ENCODE peak calls at places on chromosomes 6 and 20, in nine cellular contexts. One of them, this sample, is unnamed.

GRCh38 chr6:12472601-12473038 is 182.5 kb downstream of the EDN1 start:
- DNase-seq in mammary epithelial cell: peak
- DNase-seq in Peyer's patch: no peak
- DNase-seq in type B pancreatic cell: no peak
- DNase-seq in activated CD4-positive, alpha-beta T cell treated with anti-CD3 and anti-CD28 coated beads, Interleukin-2, amount 50 U/mL, for 48 hours: no peak
- DNase-seq in NCI-H2081: no peak
- DNase-seq in Right ventricle myocardium superior: peak
- DNase-seq in amniotic stem cell: no peak
- DNase-seq in GDM1: no peak
- DNase-seq in this sample: no peak

GRCh38 chr20:48198951-48199431 is 413.7 kb upstream of the SULF2 start:
- DNase-seq in mammary epithelial cell: no peak
- DNase-seq in Peyer's patch: no peak
- DNase-seq in type B pancreatic cell: no peak
- DNase-seq in activated CD4-positive, alpha-beta T cell treated with anti-CD3 and anti-CD28 coated beads, Interleukin-2, amount 50 U/mL, for 48 hours: no peak
- DNase-seq in NCI-H2081: no peak
- DNase-seq in Right ventricle myocardium superior: no peak
- DNase-seq in amniotic stem cell: no peak
- DNase-seq in GDM1: no peak
- DNase-seq in this sample: no peak

GRCh38 chr6:52958546-52959255 is 36.4 kb downstream of the GSTA4 start:
- DNase-seq in mammary epithelial cell: no peak
- DNase-seq in Peyer's patch: no peak
- DNase-seq in type B pancreatic cell: no peak
- DNase-seq in activated CD4-positive, alpha-beta T cell treated with anti-CD3 and anti-CD28 coated beads, Interleukin-2, amount 50 U/mL, for 48 hours: no peak
- DNase-seq in NCI-H2081: no peak
- DNase-seq in Right ventricle myocardium superior: no peak
- DNase-seq in amniotic stem cell: no peak
- DNase-seq in GDM1: no peak
- DNase-seq in this sample: no peak

GRCh38 chr20:45685896-45686295 is 15.9 kb upstream of the WFDC11 start:
- DNase-seq in mammary epithelial cell: peak
- DNase-seq in Peyer's patch: no peak
- DNase-seq in type B pancreatic cell: no peak
- DNase-seq in activated CD4-positive, alpha-beta T cell treated with anti-CD3 and anti-CD28 coated beads, Interleukin-2, amount 50 U/mL, for 48 hours: no peak
- DNase-seq in NCI-H2081: no peak
- DNase-seq in Right ventricle myocardium superior: no peak
- DNase-seq in amniotic stem cell: no peak
- DNase-seq in GDM1: no peak
- DNase-seq in this sample: no peak

GRCh38 chr6:25138697-25139051 is 140.5 kb upstream of the CARMIL1 start:
- DNase-seq in mammary epithelial cell: no peak
- DNase-seq in Peyer's patch: no peak
- DNase-seq in type B pancreatic cell: no peak
- DNase-seq in activated CD4-positive, alpha-beta T cell treated with anti-CD3 and anti-CD28 coated beads, Interleukin-2, amount 50 U/mL, for 48 hours: no peak
- DNase-seq in NCI-H2081: no peak
- DNase-seq in Right ventricle myocardium superior: no peak
- DNase-seq in amniotic stem cell: no peak
- DNase-seq in GDM1: no peak
- DNase-seq in this sample: no peak

GRCh38 chr6:97405818-97406409 is 122.9 kb upstream of the MMS22L start:
- DNase-seq in mammary epithelial cell: no peak
- DNase-seq in Peyer's patch: no peak
- DNase-seq in type B pancreatic cell: no peak
- DNase-seq in activated CD4-positive, alpha-beta T cell treated with anti-CD3 and anti-CD28 coated beads, Interleukin-2, amount 50 U/mL, for 48 hours: no peak
- DNase-seq in NCI-H2081: peak
- DNase-seq in Right ventricle myocardium superior: no peak
- DNase-seq in amniotic stem cell: no peak
- DNase-seq in GDM1: no peak
- DNase-seq in this sample: no peak

GRCh38 chr6:29845405-29846006 is 17.9 kb downstream of the HLA-G start:
- DNase-seq in mammary epithelial cell: peak
- DNase-seq in Peyer's patch: no peak
- DNase-seq in type B pancreatic cell: no peak
- DNase-seq in activated CD4-positive, alpha-beta T cell treated with anti-CD3 and anti-CD28 coated beads, Interleukin-2, amount 50 U/mL, for 48 hours: peak
- DNase-seq in NCI-H2081: no peak
- DNase-seq in Right ventricle myocardium superior: no peak
- DNase-seq in amniotic stem cell: no peak
- DNase-seq in GDM1: no peak
- DNase-seq in this sample: no peak

GRCh38 chr6:125212377-125212776 is 58.8 kb downstream of the TPD52L1 start:
- DNase-seq in mammary epithelial cell: no peak
- DNase-seq in Peyer's patch: no peak
- DNase-seq in type B pancreatic cell: no peak
- DNase-seq in activated CD4-positive, alpha-beta T cell treated with anti-CD3 and anti-CD28 coated beads, Interleukin-2, amount 50 U/mL, for 48 hours: no peak
- DNase-seq in NCI-H2081: no peak
- DNase-seq in Right ventricle myocardium superior: no peak
- DNase-seq in amniotic stem cell: no peak
- DNase-seq in GDM1: no peak
- DNase-seq in this sample: no peak

GRCh38 chr20:19937651-19938420 is 79.3 kb upstream of the NAA20 start:
- DNase-seq in mammary epithelial cell: no peak
- DNase-seq in Peyer's patch: no peak
- DNase-seq in type B pancreatic cell: no peak
- DNase-seq in activated CD4-positive, alpha-beta T cell treated with anti-CD3 and anti-CD28 coated beads, Interleukin-2, amount 50 U/mL, for 48 hours: no peak
- DNase-seq in NCI-H2081: no peak
- DNase-seq in Right ventricle myocardium superior: no peak
- DNase-seq in amniotic stem cell: no peak
- DNase-seq in GDM1: no peak
- DNase-seq in this sample: no peak

GRCh38 chr6:109452181-109452580 is 3.4 kb downstream of the MICAL1 start:
- DNase-seq in mammary epithelial cell: no peak
- DNase-seq in Peyer's patch: no peak
- DNase-seq in type B pancreatic cell: no peak
- DNase-seq in activated CD4-positive, alpha-beta T cell treated with anti-CD3 and anti-CD28 coated beads, Interleukin-2, amount 50 U/mL, for 48 hours: no peak
- DNase-seq in NCI-H2081: no peak
- DNase-seq in Right ventricle myocardium superior: no peak
- DNase-seq in amniotic stem cell: no peak
- DNase-seq in GDM1: no peak
- DNase-seq in this sample: no peak

This sample was measured in SW 1271.